ENCODE peak calls at places on chromosomes 1 and 21, in seven cellular contexts. S is GM03348, W is NCI-H1105, H is WTC11, R is glomerular endothelial cell, E is posterior cingulate gyrus, G is activated T-cell treated with anti-CD3 and anti-CD28 coated beads for 1 hour. F is an unnamed sample.

GRCh38 chr1:32871364-32872188 is 864 bp upstream of the FNDC5 start:
- DNase-seq in S (peak; percentile 52), W (no peak), H (no peak), R (no peak), E (no peak), G (no peak), F (no peak)

GRCh38 chr1:53735261-53735660 is 3.7 kb downstream of the GLIS1 start:
- DNase-seq in S (no peak), W (no peak), H (no peak), R (no peak), E (no peak), G (no peak), F (no peak)

GRCh38 chr1:198234511-198235251 is 77.9 kb downstream of the NEK7 start:
- DNase-seq in S (no peak), W (no peak), H (no peak), R (no peak), E (no peak), G (no peak), F (no peak)

GRCh38 chr21:39373634-39374033 is 24.7 kb upstream of the HMGN1 start:
- DNase-seq in S (peak; percentile 21), W (no peak), H (no peak), R (no peak), E (no peak), G (no peak), F (no peak)

GRCh38 chr1:99590578-99591209 is 55.2 kb upstream of the PALMD start:
- DNase-seq in S (peak; percentile 35), W (peak; percentile 47), H (no peak), R (peak; percentile 98), E (no peak), G (no peak), F (no peak)

GRCh38 chr1:109395602-109396512 is 1.9 kb downstream of the SORT1 start:
- DNase-seq in S (peak; percentile 43), W (no peak), H (no peak), R (no peak), E (no peak), G (no peak), F (no peak)

GRCh38 chr1:220732621-220733020 is 15.5 kb upstream of the MTARC2 start:
- DNase-seq in S (no peak), W (no peak), H (no peak), R (no peak), E (no peak), G (no peak), F (no peak)

GRCh38 chr1:158951956-158952355 is 20.6 kb downstream of the PYHIN1 start:
- DNase-seq in S (no peak), W (peak; percentile 86), H (peak; percentile 41), R (no peak), E (no peak), G (no peak), F (no peak)

GRCh38 chr1:161223805-161224694 is 622 bp upstream of the APOA2 start:
- DNase-seq in S (no peak), W (no peak), H (no peak), R (no peak), E (no peak), G (no peak), F (no peak)

GRCh38 chr1:19938502-19938901 is 15.1 kb upstream of the PLA2G2E start:
- DNase-seq in S (no peak), W (no peak), H (no peak), R (no peak), E (no peak), G (no peak), F (no peak)

GRCh38 chr1:11804666-11805453 is 904 bp downstream of the MTHFR start:
- DNase-seq in S (peak; percentile 42), W (peak; percentile 89), H (no peak), R (no peak), E (no peak), G (no peak), F (no peak)

GRCh38 chr1:95437011-95437410 is 203.0 kb downstream of the RWDD3 start:
- DNase-seq in S (no peak), W (no peak), H (no peak), R (no peak), E (no peak), G (no peak), F (no peak)

GRCh38 chr1:186761358-186761757 is 67.4 kb upstream of the PLA2G4A start:
- DNase-seq in S (no peak), W (no peak), H (no peak), R (no peak), E (no peak), G (no peak), F (no peak)

GRCh38 chr1:25198731-25199231 is 33.5 kb downstream of the SYF2 start:
- DNase-seq in S (peak; percentile 59), W (peak; percentile 79), H (no peak), R (no peak), E (peak; percentile 59), G (no peak), F (no peak)

GRCh38 chr1:72111662-72112061 is 170.7 kb downstream of the NEGR1 start:
- DNase-seq in S (no peak), W (no peak), H (no peak), R (peak; percentile 41), E (no peak), G (no peak), F (no peak)

GRCh38 chr21:32520885-32521735 is 64.2 kb downstream of the TCP10L start:
- DNase-seq in S (peak; percentile 85), W (peak; percentile 68), H (no peak), R (peak; percentile 98), E (peak; percentile 55), G (no peak), F (no peak)